ENCODE peak calls at places on chromosome 19, in five cellular contexts. One of them, this sample, is unnamed.

GRCh38 chr19:9552902-9553301 is 14.5 kb upstream of the ZNF426 start:
- DNase-seq in tibial nerve: no peak
- DNase-seq in IMR-90: no peak
- DNase-seq in spleen: no peak
- DNase-seq in upper lobe of left lung: no peak
- DNase-seq in this sample: no peak

GRCh38 chr19:5545984-5546383 is 21.8 kb downstream of the TINCR start:
- DNase-seq in tibial nerve: no peak
- DNase-seq in IMR-90: no peak
- DNase-seq in spleen: no peak
- DNase-seq in upper lobe of left lung: no peak
- DNase-seq in this sample: no peak

GRCh38 chr19:14363203-14364097 is 17.8 kb upstream of the ADGRE5 start:
- DNase-seq in tibial nerve: no peak
- DNase-seq in IMR-90: peak; percentile 42
- DNase-seq in spleen: peak; percentile 90
- DNase-seq in upper lobe of left lung: peak; percentile 88
- DNase-seq in this sample: no peak

GRCh38 chr19:45809643-45810159 is 5.4 kb downstream of the RSPH6A start:
- DNase-seq in tibial nerve: no peak
- DNase-seq in IMR-90: peak; percentile 83
- DNase-seq in spleen: no peak
- DNase-seq in upper lobe of left lung: no peak
- DNase-seq in this sample: no peak

GRCh38 chr19:5564930-5565329 is 2.8 kb downstream of the TINCR start:
- DNase-seq in tibial nerve: no peak
- DNase-seq in IMR-90: no peak
- DNase-seq in spleen: no peak
- DNase-seq in upper lobe of left lung: no peak
- DNase-seq in this sample: no peak

GRCh38 chr19:4363571-4364304 is 20.4 kb downstream of the MPND start:
- DNase-seq in tibial nerve: no peak
- DNase-seq in IMR-90: no peak
- DNase-seq in spleen: peak; percentile 74
- DNase-seq in upper lobe of left lung: no peak
- DNase-seq in this sample: no peak

GRCh38 chr19:4144666-4145261 is 8.7 kb upstream of the CREB3L3 start:
- DNase-seq in tibial nerve: no peak
- DNase-seq in IMR-90: peak; percentile 43
- DNase-seq in spleen: no peak
- DNase-seq in upper lobe of left lung: no peak
- DNase-seq in this sample: no peak

GRCh38 chr19:52527954-52528326 is 472 bp downstream of the ZNF808 start:
- DNase-seq in tibial nerve: no peak
- DNase-seq in IMR-90: no peak
- DNase-seq in spleen: peak; percentile 82
- DNase-seq in upper lobe of left lung: no peak
- DNase-seq in this sample: no peak

GRCh38 chr19:14023404-14024235 is 4.3 kb upstream of the RLN3 start:
- DNase-seq in tibial nerve: no peak
- DNase-seq in IMR-90: peak; percentile 44
- DNase-seq in spleen: peak; percentile 82
- DNase-seq in upper lobe of left lung: peak; percentile 58
- DNase-seq in this sample: no peak

GRCh38 chr19:38045554-38046253 is 138.7 kb downstream of the SIPA1L3 start:
- DNase-seq in tibial nerve: no peak
- DNase-seq in IMR-90: no peak
- DNase-seq in spleen: no peak
- DNase-seq in upper lobe of left lung: no peak
- DNase-seq in this sample: no peak

GRCh38 chr19:17109962-17110598 is 34.5 kb downstream of the MYO9B start:
- DNase-seq in tibial nerve: peak; percentile 35
- DNase-seq in IMR-90: no peak
- DNase-seq in spleen: peak; percentile 95
- DNase-seq in upper lobe of left lung: peak; percentile 86
- DNase-seq in this sample: no peak

DNA sequence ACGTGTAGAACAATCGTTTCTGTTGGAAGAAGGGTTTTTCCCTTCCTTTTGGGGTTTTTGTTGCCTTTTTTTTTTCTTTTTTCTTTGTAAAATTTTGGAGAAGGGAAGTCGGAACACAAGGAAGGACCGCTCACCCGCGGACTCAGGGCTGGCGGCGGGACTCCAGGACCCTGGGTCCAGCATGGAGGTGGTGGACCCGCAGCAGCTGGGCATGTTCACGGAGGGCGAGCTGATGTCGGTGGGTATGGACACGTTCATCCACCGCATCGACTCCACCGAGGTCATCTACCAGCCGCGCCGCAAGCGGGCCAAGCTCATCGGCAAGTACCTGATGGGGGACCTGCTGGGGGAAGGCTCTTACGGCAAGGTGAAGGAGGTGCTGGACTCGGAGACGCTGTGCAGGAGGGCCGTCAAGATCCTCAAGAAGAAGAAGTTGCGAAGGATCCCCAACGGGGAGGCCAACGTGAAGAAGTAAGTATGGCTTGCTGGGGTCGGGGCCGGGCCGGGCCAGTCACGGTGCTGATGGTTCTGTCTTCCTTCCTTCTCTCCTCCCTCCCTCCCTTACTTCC is 1.2 kb downstream of the STK11 start:
- DNase-seq in tibial nerve: no peak
- DNase-seq in IMR-90: no peak
- DNase-seq in spleen: peak; percentile 90
- DNase-seq in upper lobe of left lung: no peak
- DNase-seq in this sample: no peak
- TF ChIP-seq CTCF in tibial nerve: no peak
- TF ChIP-seq CTCF in IMR-90: no peak
- TF ChIP-seq CTCF in spleen: no peak
- TF ChIP-seq CTCF in upper lobe of left lung: no peak
- TF ChIP-seq CTCF in this sample: no peak

GRCh38 chr19:35908010-35908441 is at the start of gene TYROBP:
- DNase-seq in tibial nerve: peak; percentile 26
- DNase-seq in IMR-90: no peak
- DNase-seq in spleen: peak; percentile 91
- DNase-seq in upper lobe of left lung: peak; percentile 64
- DNase-seq in this sample: no peak

GRCh38 chr19:35911173-35911572 is 3.1 kb upstream of the TYROBP start:
- DNase-seq in tibial nerve: no peak
- DNase-seq in IMR-90: no peak
- DNase-seq in spleen: no peak
- DNase-seq in upper lobe of left lung: no peak
- DNase-seq in this sample: no peak

GRCh38 chr19:35908977-35909683 is 1.0 kb upstream of the TYROBP start:
- DNase-seq in tibial nerve: peak; percentile 73
- DNase-seq in IMR-90: no peak
- DNase-seq in spleen: peak; percentile 95
- DNase-seq in upper lobe of left lung: peak; percentile 90
- DNase-seq in this sample: no peak

GRCh38 chr19:35911790-35912189 is 3.7 kb upstream of the TYROBP start:
- DNase-seq in tibial nerve: no peak
- DNase-seq in IMR-90: peak; percentile 38
- DNase-seq in spleen: peak; percentile 80
- DNase-seq in upper lobe of left lung: peak; percentile 76
- DNase-seq in this sample: no peak

GRCh38 chr19:35909684-35910035 is 1.6 kb upstream of the TYROBP start:
- DNase-seq in tibial nerve: no peak
- DNase-seq in IMR-90: no peak
- DNase-seq in spleen: no peak
- DNase-seq in upper lobe of left lung: no peak
- DNase-seq in this sample: no peak
- TF ChIP-seq POLR2A in tibial nerve: no peak
- TF ChIP-seq POLR2A in IMR-90: no peak
- TF ChIP-seq POLR2A in spleen: no peak
- TF ChIP-seq POLR2A in upper lobe of left lung: no peak
- TF ChIP-seq POLR2A in this sample: no peak

DNA sequence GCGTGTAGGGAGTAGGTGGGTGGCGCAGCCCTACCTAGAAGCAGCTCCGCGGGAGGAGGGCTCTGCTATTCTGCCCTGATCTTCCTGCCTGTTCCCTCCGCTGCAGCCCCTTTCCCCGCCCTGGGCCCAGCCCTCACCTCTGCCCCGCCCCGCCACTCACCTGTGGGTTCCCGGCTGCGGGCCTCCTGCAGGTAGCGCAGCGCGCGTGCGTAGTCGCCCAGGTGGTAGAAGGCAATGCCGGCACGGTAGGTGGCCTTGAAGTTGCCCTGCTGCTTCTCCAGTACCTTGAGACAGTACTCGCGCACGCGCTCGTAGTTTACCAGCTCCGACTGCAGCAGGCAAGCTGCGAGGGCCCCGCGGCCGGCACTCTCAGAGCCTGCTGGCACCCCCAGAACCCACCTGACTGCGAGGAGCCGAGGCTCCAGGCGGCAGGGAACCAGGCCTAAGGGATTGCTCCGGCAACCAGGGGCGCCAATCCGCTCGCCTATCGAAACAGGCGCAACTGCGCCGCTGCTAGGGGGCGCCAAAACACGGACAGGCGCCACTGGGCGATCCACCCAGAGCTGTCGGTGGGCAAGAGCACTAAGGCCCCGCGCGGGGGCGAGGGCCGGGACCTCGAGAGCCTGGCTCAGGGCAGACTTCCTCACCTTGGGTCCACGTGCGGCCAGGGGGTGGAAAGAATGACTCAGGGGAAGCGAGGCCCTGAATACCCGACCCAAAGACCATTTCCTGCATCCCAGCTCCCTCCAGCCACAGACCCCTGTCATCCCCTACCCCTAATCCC is 965 bp downstream of the TTC9B start:
- DNase-seq in tibial nerve: no peak
- DNase-seq in IMR-90: no peak
- DNase-seq in spleen: no peak
- DNase-seq in upper lobe of left lung: peak; percentile 59
- DNase-seq in this sample: no peak
- H3K27ac ChIP-seq in tibial nerve: no peak overlapping the region
- H3K27ac ChIP-seq in IMR-90: no peak overlapping the region
- H3K27ac ChIP-seq in spleen: no peak overlapping the region
- H3K27ac ChIP-seq in upper lobe of left lung: no peak overlapping the region
- H3K27ac ChIP-seq in this sample: no peak overlapping the region

GRCh38 chr19:12884202-12884601 is 2.8 kb downstream of the KLF1 start:
- DNase-seq in tibial nerve: no peak
- DNase-seq in IMR-90: no peak
- DNase-seq in spleen: no peak
- DNase-seq in upper lobe of left lung: no peak
- DNase-seq in this sample: no peak

GRCh38 chr19:12886943-12887747 is at the start of gene KLF1:
- DNase-seq in tibial nerve: no peak
- DNase-seq in IMR-90: no peak
- DNase-seq in spleen: no peak
- DNase-seq in upper lobe of left lung: no peak
- DNase-seq in this sample: no peak

GRCh38 chr19:12884926-12885748 is 1.9 kb downstream of the KLF1 start:
- DNase-seq in tibial nerve: no peak
- DNase-seq in IMR-90: peak; percentile 28
- DNase-seq in spleen: peak; percentile 96
- DNase-seq in upper lobe of left lung: peak; percentile 93
- DNase-seq in this sample: no peak

GRCh38 chr19:12884627-12884925 is 2.4 kb downstream of the KLF1 start:
- DNase-seq in tibial nerve: no peak
- DNase-seq in IMR-90: no peak
- DNase-seq in spleen: no peak
- DNase-seq in upper lobe of left lung: no peak
- DNase-seq in this sample: no peak

GRCh38 chr19:12885749-12886706 is 973 bp downstream of the KLF1 start:
- DNase-seq in tibial nerve: no peak
- DNase-seq in IMR-90: no peak
- DNase-seq in spleen: no peak
- DNase-seq in upper lobe of left lung: no peak
- DNase-seq in this sample: no peak
- TF ChIP-seq CTCF in tibial nerve: no peak
- TF ChIP-seq CTCF in IMR-90: no peak
- TF ChIP-seq CTCF in spleen: no peak
- TF ChIP-seq CTCF in upper lobe of left lung: no peak
- TF ChIP-seq CTCF in this sample: no peak

GRCh38 chr19:41531438-41532311 is 44.3 kb upstream of the CEACAM21 start:
- DNase-seq in tibial nerve: peak; percentile 85
- DNase-seq in IMR-90: peak; percentile 31
- DNase-seq in spleen: peak; percentile 91
- DNase-seq in upper lobe of left lung: peak; percentile 88
- DNase-seq in this sample: no peak
- TF ChIP-seq POLR2A in tibial nerve: peak; percentile 57
- TF ChIP-seq POLR2A in IMR-90: no peak
- TF ChIP-seq POLR2A in spleen: peak; percentile 93
- TF ChIP-seq POLR2A in upper lobe of left lung: peak; percentile 83
- TF ChIP-seq POLR2A in this sample: peak; percentile 48

DNA sequence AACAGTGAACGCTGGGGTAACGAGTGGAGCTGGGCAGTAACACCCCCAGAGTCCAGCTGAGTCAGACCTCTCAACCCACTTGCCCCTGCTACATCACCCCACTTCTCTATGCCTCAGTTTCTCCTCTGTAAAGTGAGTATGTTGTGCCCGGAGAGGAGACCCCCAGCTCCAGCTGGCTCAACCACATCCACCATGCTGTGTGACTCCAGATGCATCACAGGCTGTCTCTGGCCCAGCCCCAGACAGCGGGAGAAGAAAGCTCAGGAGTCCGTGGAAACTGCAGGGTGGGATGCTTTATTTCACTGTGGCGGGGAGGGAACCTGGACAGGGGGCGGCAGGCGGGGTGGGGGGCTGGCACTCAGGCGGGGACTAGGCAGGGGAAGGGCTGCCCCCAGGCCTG is 9.6 kb upstream of the ELL start:
- DNase-seq in tibial nerve: no peak
- DNase-seq in IMR-90: no peak
- DNase-seq in spleen: no peak
- DNase-seq in upper lobe of left lung: no peak
- DNase-seq in this sample: no peak
- H3K27ac ChIP-seq in tibial nerve: no peak overlapping the region
- H3K27ac ChIP-seq in IMR-90: no peak overlapping the region
- H3K27ac ChIP-seq in spleen: no peak overlapping the region
- H3K27ac ChIP-seq in upper lobe of left lung: no peak overlapping the region
- H3K27ac ChIP-seq in this sample: no peak overlapping the region

DNA sequence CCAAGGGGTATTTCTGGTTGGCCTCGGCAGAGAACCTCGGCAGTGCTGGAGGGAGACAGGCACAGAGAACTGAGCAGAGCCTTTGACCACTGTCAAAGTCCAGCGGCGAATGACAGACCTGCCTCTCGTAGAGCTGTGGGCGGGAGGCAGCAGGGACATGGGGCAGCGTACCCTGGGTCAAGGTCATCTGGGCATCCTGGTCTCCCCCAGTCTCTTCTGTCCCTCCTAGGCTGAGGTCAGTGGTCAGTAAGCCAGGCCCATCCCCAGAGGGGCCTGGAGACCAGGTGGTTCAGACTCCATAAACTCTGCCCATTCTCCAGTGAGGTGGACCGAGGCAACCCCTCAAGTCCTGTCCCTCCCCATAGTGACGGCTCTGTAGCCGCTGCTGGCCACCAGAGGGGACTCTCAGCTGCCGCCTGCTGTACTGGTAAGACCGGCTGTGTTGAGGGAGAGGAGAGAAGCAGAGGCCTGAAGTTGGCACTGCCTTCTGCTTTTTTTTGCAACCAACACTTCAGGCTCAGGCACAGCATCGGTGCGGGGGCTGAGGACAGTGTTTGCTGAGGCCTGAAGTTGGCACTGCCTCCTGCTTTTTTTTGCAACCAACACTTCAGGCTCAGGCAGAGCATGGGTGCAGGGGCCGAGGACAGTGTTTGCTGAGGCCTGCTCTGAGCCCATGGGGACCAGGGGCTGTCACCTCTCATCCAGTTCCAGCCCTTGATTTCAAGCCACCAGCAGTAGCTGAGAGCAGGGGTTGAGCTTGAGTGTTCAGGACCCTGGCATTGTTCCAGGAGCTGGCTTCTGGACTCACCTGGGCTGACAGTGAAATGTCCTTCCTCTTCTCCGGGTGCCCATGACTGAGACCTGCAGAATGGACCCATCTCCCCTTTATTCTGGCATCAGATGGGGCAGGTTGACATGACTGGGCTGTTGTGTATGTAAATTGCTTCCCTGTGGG is at the start of gene PGLYRP2:
- DNase-seq in tibial nerve: no peak
- DNase-seq in IMR-90: no peak
- DNase-seq in spleen: no peak
- DNase-seq in upper lobe of left lung: peak; percentile 78
- DNase-seq in this sample: no peak
- TF ChIP-seq CTCF in tibial nerve: no peak
- TF ChIP-seq CTCF in IMR-90: no peak
- TF ChIP-seq CTCF in spleen: no peak
- TF ChIP-seq CTCF in upper lobe of left lung: peak; percentile 26
- TF ChIP-seq CTCF in this sample: peak; percentile 28

This sample was measured in vagina.